ENCODE peak calls at places on chromosomes 6 and 20, in seven cellular contexts. Q, W, N, L, M, F and V are unnamed samples.

GRCh38 chr6:136510299-136510698 is 39.9 kb downstream of the MAP7 start:
- DNase-seq in Q (no peak), W (no peak), N (no peak), L (no peak), M (no peak), F (no peak), V (no peak)

GRCh38 chr20:24124951-24125650 is 136.5 kb upstream of the GGTLC1 start:
- DNase-seq in Q (no peak), W (no peak), N (no peak), L (no peak), M (no peak), F (peak), V (no peak)

GRCh38 chr20:47785900-47786762 is 850 bp upstream of the SULF2 start:
- DNase-seq in Q (peak), W (peak), N (peak), L (peak), M (no peak), F (peak), V (peak)

GRCh38 chr6:21769973-21770372 is 176.4 kb downstream of the SOX4 start:
- DNase-seq in Q (peak), W (no peak), N (peak), L (no peak), M (no peak), F (no peak), V (no peak)

GRCh38 chr6:46821348-46821992 is 28.3 kb downstream of the MEP1A start:
- DNase-seq in Q (no peak), W (no peak), N (no peak), L (no peak), M (no peak), F (peak), V (no peak)

GRCh38 chr6:20699402-20699801 is 165.1 kb downstream of the CDKAL1 start:
- DNase-seq in Q (no peak), W (no peak), N (no peak), L (no peak), M (no peak), F (no peak), V (no peak)

GRCh38 chr6:139990865-139991264 is 616.4 kb upstream of the CITED2 start:
- DNase-seq in Q (peak), W (no peak), N (peak), L (no peak), M (no peak), F (peak), V (peak)

GRCh38 chr6:158574800-158575199 is 14.9 kb downstream of the TMEM181 start:
- DNase-seq in Q (no peak), W (no peak), N (no peak), L (no peak), M (no peak), F (no peak), V (no peak)

GRCh38 chr6:17442196-17442595 is 48.8 kb downstream of the CAP2 start:
- DNase-seq in Q (no peak), W (no peak), N (no peak), L (no peak), M (no peak), F (no peak), V (no peak)

GRCh38 chr20:49288784-49289696 is 11.2 kb upstream of the ZNFX1 start:
- DNase-seq in Q (no peak), W (no peak), N (peak), L (no peak), M (no peak), F (peak), V (peak)

GRCh38 chr6:6841571-6841970 is 253.1 kb downstream of the LY86 start:
- DNase-seq in Q (no peak), W (no peak), N (no peak), L (no peak), M (no peak), F (no peak), V (no peak)

GRCh38 chr20:18187020-18187419 is 49.4 kb downstream of the KAT14 start:
- DNase-seq in Q (no peak), W (no peak), N (peak), L (no peak), M (no peak), F (peak), V (no peak)

GRCh38 chr20:45958593-45958992 is 13.4 kb downstream of the ZNF335 start:
- DNase-seq in Q (no peak), W (peak), N (no peak), L (no peak), M (no peak), F (no peak), V (no peak)

GRCh38 chr6:33752139-33753015 is 5.7 kb upstream of the IP6K3 start:
- DNase-seq in Q (no peak), W (no peak), N (no peak), L (no peak), M (no peak), F (no peak), V (no peak)

GRCh38 chr6:151375833-151376232 is 15.5 kb downstream of the ZBTB2 start:
- DNase-seq in Q (no peak), W (no peak), N (no peak), L (no peak), M (no peak), F (no peak), V (no peak)

GRCh38 chr6:97819680-97820079 is 536.7 kb upstream of the MMS22L start:
- DNase-seq in Q (no peak), W (no peak), N (no peak), L (peak), M (no peak), F (no peak), V (no peak)

GRCh38 chr20:56796345-56796744 is 167.2 kb downstream of the TFAP2C start:
- DNase-seq in Q (no peak), W (no peak), N (no peak), L (no peak), M (no peak), F (no peak), V (no peak)

GRCh38 chr20:57921701-57922482 is 212.1 kb upstream of the PMEPA1 start:
- DNase-seq in Q (no peak), W (no peak), N (no peak), L (no peak), M (no peak), F (no peak), V (no peak)

GRCh38 chr6:113813207-113813606 is 43.9 kb upstream of the MARCKS start:
- DNase-seq in Q (peak), W (no peak), N (peak), L (no peak), M (no peak), F (no peak), V (no peak)

GRCh38 chr6:72425003-72425681 is 196.7 kb upstream of the KCNQ5 start:
- DNase-seq in Q (peak), W (no peak), N (peak), L (no peak), M (no peak), F (no peak), V (no peak)

GRCh38 chr20:61886721-61887658 is 178.7 kb downstream of the TAF4 start:
- DNase-seq in Q (peak), W (peak), N (peak), L (peak), M (no peak), F (no peak), V (peak)

GRCh38 chr6:159487636-159488035 is 205.4 kb downstream of the SOD2 start:
- DNase-seq in Q (peak), W (no peak), N (no peak), L (no peak), M (no peak), F (no peak), V (no peak)

GRCh38 chr6:34610819-34611477 is 54.8 kb upstream of the SPDEF start:
- DNase-seq in Q (peak), W (no peak), N (peak), L (no peak), M (no peak), F (peak), V (no peak)

GRCh38 chr20:56504373-56505005 is 20.1 kb upstream of the FAM209A start:
- DNase-seq in Q (no peak), W (peak), N (peak), L (no peak), M (no peak), F (no peak), V (peak)

GRCh38 chr20:58310291-58310782 is 822 bp downstream of the RAB22A start:
- DNase-seq in Q (peak), W (no peak), N (peak), L (no peak), M (no peak), F (no peak), V (no peak)

GRCh38 chr6:50720623-50721022 is 7.3 kb downstream of the TFAP2D start:
- DNase-seq in Q (no peak), W (peak), N (no peak), L (no peak), M (no peak), F (peak), V (peak)

GRCh38 chr20:48781634-48782033 is 46.2 kb downstream of the PREX1 start:
- DNase-seq in Q (no peak), W (no peak), N (no peak), L (no peak), M (no peak), F (no peak), V (no peak)

GRCh38 chr20:3922983-3923339 is 33.8 kb downstream of the PANK2 start:
- DNase-seq in Q (no peak), W (no peak), N (no peak), L (no peak), M (no peak), F (no peak), V (no peak)

GRCh38 chr6:2563635-2564034 is 187.1 kb downstream of the MYLK4 start:
- DNase-seq in Q (peak), W (no peak), N (no peak), L (no peak), M (no peak), F (no peak), V (no peak)

GRCh38 chr20:51628533-51629398 is 86.2 kb upstream of the NFATC2 start:
- DNase-seq in Q (peak), W (no peak), N (peak), L (no peak), M (no peak), F (no peak), V (no peak)

GRCh38 chr6:78868124-78868523 is 773 bp downstream of the IRAK1BP1 start:
- DNase-seq in Q (no peak), W (no peak), N (no peak), L (no peak), M (no peak), F (no peak), V (no peak)

GRCh38 chr20:34111057-34111711 is 859 bp downstream of the EIF2S2 start:
- DNase-seq in Q (peak), W (no peak), N (peak), L (no peak), M (no peak), F (peak), V (peak)

GRCh38 chr20:63518946-63519764 is 1.4 kb upstream of the PPDPF start:
- DNase-seq in Q (no peak), W (peak), N (no peak), L (no peak), M (no peak), F (no peak), V (no peak)

GRCh38 chr6:120545353-120545752 is 788.9 kb downstream of the TBC1D32 start:
- DNase-seq in Q (no peak), W (no peak), N (no peak), L (no peak), M (no peak), F (no peak), V (no peak)

GRCh38 chr6:142088858-142089216 is 43.9 kb upstream of the GJE1 start:
- DNase-seq in Q (peak), W (peak), N (peak), L (no peak), M (no peak), F (peak), V (peak)
- H3K23ac ChIP-seq in Q (no peak), W (no peak), N (no peak), L (no peak), M (no peak), F (no peak), V (no peak)

GRCh38 chr6:28218312-28219248 is 6.5 kb upstream of the ZSCAN9 start:
- DNase-seq in Q (peak), W (peak), N (peak), L (peak), M (no peak), F (peak), V (peak)

GRCh38 chr6:28220164-28221133 is 4.6 kb upstream of the ZSCAN9 start:
- DNase-seq in Q (peak), W (no peak), N (no peak), L (no peak), M (no peak), F (no peak), V (no peak)

GRCh38 chr6:28215425-28215824 is 9.7 kb upstream of the ZSCAN9 start:
- DNase-seq in Q (peak), W (no peak), N (no peak), L (no peak), M (no peak), F (no peak), V (no peak)

GRCh38 chr6:28213213-28213523 is 11.9 kb upstream of the ZSCAN9 start:
- DNase-seq in Q (no peak), W (no peak), N (no peak), L (no peak), M (no peak), F (no peak), V (no peak)

GRCh38 chr6:28217890-28218289 is 7.2 kb upstream of the ZSCAN9 start:
- DNase-seq in Q (no peak), W (no peak), N (no peak), L (no peak), M (no peak), F (no peak), V (no peak)
- H3K23ac ChIP-seq in Q (no peak), W (no peak), N (no peak), L (no peak), M (no peak), F (no peak), V (no peak)

DNA sequence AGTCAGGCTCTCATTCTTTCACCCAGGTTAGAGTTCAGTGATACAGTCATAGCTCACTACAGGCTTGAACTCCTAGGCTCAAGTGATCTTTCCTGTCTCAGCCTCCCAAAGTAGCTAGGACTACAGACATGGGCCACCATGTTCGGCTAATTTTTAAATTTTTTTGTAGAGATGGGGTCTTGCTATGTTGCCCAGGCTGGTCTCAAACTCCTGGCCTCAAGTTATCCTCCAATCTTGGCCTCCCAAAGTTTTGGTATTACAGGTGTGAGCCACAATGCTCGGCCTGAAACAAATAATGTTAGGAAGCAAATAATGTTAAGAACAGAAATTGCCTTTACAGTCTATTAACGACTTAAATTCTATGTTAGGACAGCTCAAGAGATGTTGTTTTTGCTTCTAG is 1.8 kb upstream of the UBR2 start:
- DNase-seq in Q (no peak), W (no peak), N (no peak), L (no peak), M (no peak), F (no peak), V (no peak)
- H3K23ac ChIP-seq in Q (no peak), W (no peak), N (no peak), L (no peak), M (no peak), F (no peak), V (no peak)

DNA sequence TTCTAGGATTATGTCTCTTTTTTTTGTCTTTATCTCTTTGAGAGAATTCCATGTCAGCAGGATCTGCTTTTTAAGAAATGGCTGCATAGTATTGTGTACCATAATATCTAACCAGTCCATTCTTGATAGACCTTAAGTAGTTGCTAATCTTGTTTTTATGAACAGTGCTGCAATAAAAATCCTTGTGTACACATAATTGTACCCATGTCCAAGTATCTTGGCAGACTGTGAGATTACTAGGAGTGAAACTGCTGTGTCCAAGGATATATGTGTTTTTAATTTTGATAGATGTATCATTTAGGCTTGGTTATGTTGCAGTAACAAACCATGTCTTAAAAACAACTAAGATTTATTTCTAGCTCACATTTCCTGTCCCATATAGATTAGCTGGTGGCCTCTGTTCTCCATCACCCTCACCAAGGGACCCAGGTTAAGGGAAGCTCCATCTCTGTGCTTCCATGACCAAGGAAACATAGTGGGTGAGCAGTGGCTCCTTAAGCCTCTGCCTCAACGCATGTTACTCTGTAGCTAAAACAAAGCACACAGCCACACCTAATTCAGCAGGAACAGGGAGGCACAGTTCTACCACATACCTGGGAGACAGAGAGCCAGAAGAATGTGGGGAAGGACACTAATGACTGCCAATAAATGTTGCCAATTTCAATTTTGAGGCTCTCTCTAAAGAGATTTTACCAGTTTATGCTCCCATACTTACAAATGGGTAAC is 12.1 kb upstream of the SUMO4 start:
- DNase-seq in Q (no peak), W (no peak), N (no peak), L (no peak), M (no peak), F (no peak), V (no peak)
- H3K23ac ChIP-seq in Q (peak), W (no peak), N (no peak), L (no peak), M (no peak), F (no peak), V (no peak)

GRCh38 chr20:21556398-21556797 is 42.5 kb upstream of the NKX2-2 start:
- DNase-seq in Q (no peak), W (no peak), N (no peak), L (no peak), M (no peak), F (no peak), V (no peak)

GRCh38 chr20:21555470-21556120 is 41.7 kb upstream of the NKX2-2 start:
- DNase-seq in Q (no peak), W (no peak), N (no peak), L (no peak), M (no peak), F (no peak), V (no peak)

GRCh38 chr20:21554985-21555384 is 41.1 kb upstream of the NKX2-2 start:
- DNase-seq in Q (no peak), W (no peak), N (no peak), L (no peak), M (no peak), F (no peak), V (no peak)

GRCh38 chr20:21557246-21557982 is 43.5 kb upstream of the NKX2-2 start:
- DNase-seq in Q (no peak), W (no peak), N (no peak), L (no peak), M (no peak), F (no peak), V (no peak)

DNA sequence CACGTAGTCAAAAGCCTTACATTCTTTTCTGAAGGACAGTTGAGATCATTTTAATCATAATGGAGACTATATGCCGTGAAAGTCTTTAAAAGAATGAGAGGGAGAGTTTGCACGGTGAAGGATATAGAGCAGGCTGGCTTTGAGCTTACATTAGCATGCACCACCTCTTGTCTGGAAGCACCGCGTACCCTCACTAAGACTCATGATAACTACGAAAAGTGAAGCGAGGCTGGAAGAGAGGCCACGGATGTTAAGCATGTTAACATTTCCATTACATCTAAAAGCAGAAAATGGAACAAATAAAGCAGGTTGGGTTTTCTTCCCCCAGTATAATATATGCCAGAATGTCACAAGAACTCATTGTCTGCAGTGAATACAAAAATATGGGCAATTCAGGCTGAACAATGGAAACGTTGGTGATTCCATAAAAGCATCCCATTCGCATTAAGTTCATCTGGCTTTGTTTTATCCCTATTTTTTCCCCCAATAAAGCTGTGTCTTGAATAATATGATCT is 40.6 kb upstream of the NKX2-2 start:
- DNase-seq in Q (no peak), W (no peak), N (no peak), L (no peak), M (no peak), F (no peak), V (no peak)
- H3K23ac ChIP-seq in Q (no peak), W (no peak), N (no peak), L (no peak), M (no peak), F (no peak), V (no peak)

DNA sequence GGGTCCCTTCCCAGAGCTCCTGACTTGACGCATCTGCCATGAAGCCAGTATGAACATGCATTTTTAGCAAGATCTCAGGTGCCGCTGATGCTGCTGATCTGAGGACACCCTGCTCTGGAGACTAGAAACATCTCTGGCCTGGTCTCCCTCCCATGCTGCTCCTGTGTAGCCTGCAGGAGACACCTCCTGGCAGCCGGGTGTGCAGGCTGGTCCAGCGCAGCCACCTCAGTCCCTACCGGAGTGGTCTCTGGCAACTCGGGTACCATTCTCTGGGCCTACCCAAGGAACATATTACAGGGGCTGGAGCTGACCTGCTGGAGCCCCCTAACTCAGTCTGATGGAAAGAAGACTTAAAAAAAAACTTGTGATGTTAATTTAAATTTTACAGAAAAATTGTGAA is 20.1 kb downstream of the PHACTR3 start:
- DNase-seq in Q (no peak), W (no peak), N (no peak), L (no peak), M (no peak), F (no peak), V (no peak)
- H3K23ac ChIP-seq in Q (no peak), W (no peak), N (no peak), L (peak), M (no peak), F (no peak), V (no peak)

GRCh38 chr6:110265273-110265672 is 85.0 kb downstream of the CDC40 start:
- DNase-seq in Q (no peak), W (no peak), N (no peak), L (no peak), M (no peak), F (no peak), V (no peak)
- H3K23ac ChIP-seq in Q (no peak), W (no peak), N (no peak), L (no peak), M (no peak), F (no peak), V (no peak)